ENCODE peak calls at places on chromosome 9, in nine cellular contexts. S is tibial nerve; X is CD8-positive, alpha-beta T cell; O is left ventricle myocardium inferior; U is HL-60; T is neural crest cell; Q is mammary epithelial cell; M is MM.1S; Y is choroid plexus epithelial cell. R is an unnamed sample.

GRCh38 chr9:10232352-10232930 is 380.4 kb downstream of the PTPRD start:
- DNase-seq in X (no peak), U (no peak), O (no peak), Q (no peak), Y (peak), M (no peak), S (no peak), T (no peak), R (no peak)

GRCh38 chr9:677461-678097 is 163.9 kb upstream of the DMRT1 start:
- DNase-seq in O (no peak), S (no peak), Y (no peak), T (no peak), Q (no peak), X (no peak), M (peak), U (no peak), R (no peak)

GRCh38 chr9:116674210-116674980 is 12.7 kb upstream of the TRIM32 start:
- DNase-seq in X (no peak), Y (no peak), Q (no peak), U (no peak), T (no peak), O (no peak), S (no peak), M (no peak), R (no peak)

GRCh38 chr9:35579130-35579529 is 25.9 kb upstream of the TESK1 start:
- DNase-seq in O (no peak), M (no peak), T (no peak), Y (no peak), X (no peak), S (no peak), Q (peak), U (peak), R (no peak)

GRCh38 chr9:4292781-4293180 is 7.1 kb downstream of the GLIS3 start:
- DNase-seq in U (no peak), O (no peak), Y (peak), M (no peak), X (no peak), S (no peak), T (no peak), Q (no peak), R (no peak)

GRCh38 chr9:7216004-7216821 is 458.4 kb downstream of the KDM4C start:
- DNase-seq in O (no peak), M (no peak), Q (peak), X (no peak), S (no peak), T (no peak), Y (peak), U (peak), R (peak)

GRCh38 chr9:116471093-116471906 is 215.8 kb upstream of the TRIM32 start:
- DNase-seq in O (peak), M (no peak), Q (no peak), Y (peak), U (no peak), X (no peak), S (peak), T (peak), R (no peak)

GRCh38 chr9:38154501-38155421 is 85.7 kb upstream of the SHB start:
- DNase-seq in O (no peak), T (no peak), Y (no peak), M (no peak), S (no peak), X (no peak), U (no peak), Q (peak), R (no peak)

GRCh38 chr9:4740373-4740622 is 704 bp downstream of the AK3 start:
- DNase-seq in X (no peak), Y (peak), O (no peak), T (no peak), U (no peak), Q (no peak), M (no peak), S (no peak), R (no peak)

GRCh38 chr9:136808075-136808780 is 480 bp downstream of the RABL6 start:
- DNase-seq in Q (no peak), Y (no peak), O (peak), T (no peak), X (peak), M (peak), U (peak), S (no peak), R (no peak)
- TF ChIP-seq CTCF in Q (no peak), Y (no peak), O (peak), T (no peak), X (no peak), M (no peak), U (no peak), S (no peak), R (no peak)

DNA sequence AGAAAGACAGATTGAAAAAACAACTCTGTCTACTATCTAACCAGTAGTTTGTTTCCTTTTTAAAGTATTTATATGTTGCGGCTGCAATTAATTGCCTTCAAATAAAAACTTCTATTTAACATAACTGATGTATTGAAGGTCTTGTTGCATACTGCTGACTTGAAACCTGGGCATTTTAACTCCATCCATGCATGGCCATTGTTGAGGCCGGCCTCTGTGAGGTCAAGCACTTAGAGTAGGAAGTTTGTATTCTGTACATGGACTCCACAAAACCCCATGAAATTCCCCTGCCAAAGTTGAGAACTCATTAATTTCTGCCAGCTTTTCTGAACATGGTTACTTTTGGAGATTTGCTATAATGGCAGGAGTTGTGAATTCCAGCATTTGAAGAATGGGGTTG is 150.6 kb downstream of the GAS1 start:
- DNase-seq in O (no peak), T (no peak), Y (no peak), S (no peak), M (no peak), X (no peak), Q (no peak), U (no peak), R (no peak)
- TF ChIP-seq CTCF in O (no peak), T (no peak), Y (no peak), S (no peak), M (no peak), X (no peak), Q (no peak), U (no peak), R (no peak)

GRCh38 chr9:21402387-21403247 is 6.3 kb upstream of the IFNA8 start:
- DNase-seq in X (no peak), Y (no peak), M (no peak), U (no peak), O (no peak), T (peak), Q (no peak), S (no peak), R (no peak)
- TF ChIP-seq CTCF in X (no peak), Y (no peak), M (no peak), U (no peak), O (no peak), T (peak), Q (no peak), S (no peak), R (no peak)

GRCh38 chr9:120104771-120105170 is 475.2 kb downstream of the CDK5RAP2 start:
- DNase-seq in Y (no peak), S (no peak), O (no peak), U (no peak), T (no peak), X (no peak), Q (peak), M (no peak), R (no peak)

GRCh38 chr9:120110520-120110919 is 469.4 kb downstream of the CDK5RAP2 start:
- DNase-seq in U (no peak), S (no peak), O (no peak), X (no peak), Y (no peak), M (no peak), T (no peak), Q (no peak), R (no peak)

GRCh38 chr9:120107138-120107537 is 472.8 kb downstream of the CDK5RAP2 start:
- DNase-seq in X (no peak), Y (no peak), M (no peak), Q (no peak), T (no peak), S (no peak), O (no peak), U (no peak), R (no peak)

DNA sequence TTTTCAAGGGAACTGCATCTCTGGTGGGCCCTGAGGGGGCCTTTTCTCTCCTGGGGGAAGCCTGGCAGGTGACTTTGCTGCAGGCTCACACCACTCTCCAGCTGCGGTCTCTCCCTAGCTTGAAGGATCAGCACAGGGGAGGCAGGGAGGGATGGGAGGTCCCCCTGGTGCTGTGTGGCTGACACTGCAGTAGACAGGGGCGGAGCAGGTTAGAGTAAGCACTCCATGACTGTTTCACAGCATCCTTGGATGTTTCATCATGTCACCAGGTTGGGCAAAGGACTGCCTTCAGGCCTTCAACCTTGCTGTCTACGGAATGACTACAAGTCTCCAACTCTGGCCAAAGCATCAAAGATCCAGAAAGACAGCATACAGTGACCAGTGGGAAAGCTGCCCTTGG is 470.7 kb downstream of the CDK5RAP2 start:
- DNase-seq in O (no peak), Y (no peak), X (no peak), T (peak), M (no peak), S (no peak), U (no peak), Q (peak), R (no peak)
- TF ChIP-seq CTCF in O (no peak), Y (no peak), X (no peak), T (peak), M (no peak), S (no peak), U (no peak), Q (peak), R (no peak)

R was measured in CD14-positive monocyte.